ENCODE peak calls at places on chromosomes 1 and 21, in four cellular contexts. Y is stimulated activated CD4-positive, alpha-beta T cell treated with anti-CD3 and anti-CD28 coated beads, TNF-alpha, amount 100 ng/mL, for 1 hour; B is Calu3; F is occipital lobe. D is an unnamed sample.

GRCh38 chr1:9280015-9280860 is 12.5 kb upstream of the SPSB1 start:
- DNase-seq in B (no peak), F (peak), Y (peak), D (peak)

GRCh38 chr1:94599090-94599813 is 57.7 kb upstream of the F3 start:
- DNase-seq in F (peak), Y (no peak), B (peak), D (no peak)

GRCh38 chr1:47827032-47827585 is 170.1 kb downstream of the TRABD2B start:
- DNase-seq in F (no peak), B (no peak), Y (no peak), D (no peak)

GRCh38 chr1:40385437-40386310 is 12.1 kb downstream of the SMAP2 start:
- DNase-seq in Y (no peak), B (no peak), F (no peak), D (no peak)

GRCh38 chr1:58628987-58629598 is 52.0 kb upstream of the TACSTD2 start:
- DNase-seq in F (no peak), Y (no peak), B (no peak), D (no peak)

GRCh38 chr1:40392206-40392605 is 18.7 kb downstream of the SMAP2 start:
- DNase-seq in B (no peak), Y (no peak), F (no peak), D (no peak)

GRCh38 chr1:167190747-167191237 is 29.9 kb upstream of the POU2F1 start:
- DNase-seq in F (no peak), B (no peak), Y (no peak), D (no peak)

GRCh38 chr21:42171091-42172053 is 47.6 kb upstream of the ABCG1 start:
- DNase-seq in B (peak), F (no peak), Y (no peak), D (no peak)

GRCh38 chr21:31475223-31475622 is 131.2 kb upstream of the TIAM1 start:
- DNase-seq in B (no peak), F (no peak), Y (no peak), D (no peak)

GRCh38 chr1:242871631-242872030 is 347.1 kb upstream of the PLD5 start:
- DNase-seq in B (no peak), F (no peak), Y (no peak), D (no peak)

GRCh38 chr1:115179397-115179835 is 90.1 kb upstream of the TSPAN2 start:
- DNase-seq in B (peak), F (no peak), Y (no peak), D (no peak)

GRCh38 chr1:68175621-68176398 is 56.5 kb downstream of the WLS start:
- DNase-seq in Y (no peak), B (peak), F (no peak), D (no peak)

GRCh38 chr21:26506951-26507350 is 66.1 kb downstream of the CYYR1 start:
- DNase-seq in Y (no peak), F (no peak), B (no peak), D (no peak)

GRCh38 chr1:84253891-84254290 is 47.6 kb upstream of the SAMD13 start:
- DNase-seq in Y (no peak), B (peak), F (peak), D (no peak)

GRCh38 chr1:77313491-77313890 is 31.7 kb downstream of the AK5 start:
- DNase-seq in F (no peak), B (peak), Y (no peak), D (no peak)